ENCODE peak calls at places on chromosomes 12 and 14, in six cellular contexts. G, X, I, N, P and Z are unnamed samples.

GRCh38 chr14:100203962-100204834 is 34.7 kb upstream of the YY1 start:
- DNase-seq in P (no peak), N (no peak), I (no peak), X (no peak), G (no peak), Z (no peak)

GRCh38 chr14:53695692-53696091 is 260.9 kb downstream of the BMP4 start:
- DNase-seq in P (no peak), I (no peak), X (no peak), G (no peak), N (no peak), Z (no peak)

GRCh38 chr14:82387699-82388098 is 854.0 kb upstream of the SEL1L start:
- DNase-seq in X (no peak), I (no peak), P (no peak), G (no peak), N (no peak), Z (no peak)

GRCh38 chr14:93965287-93965821 is 11.0 kb downstream of the ASB2 start:
- DNase-seq in X (no peak), G (peak), N (peak), P (no peak), I (no peak), Z (peak)

GRCh38 chr12:87259405-87259804 is 769.8 kb downstream of the C12orf50 start:
- DNase-seq in I (no peak), P (no peak), N (no peak), G (no peak), X (no peak), Z (no peak)

GRCh38 chr12:2402180-2402579 is 349.4 kb downstream of the CACNA1C start:
- DNase-seq in X (no peak), P (no peak), N (no peak), I (no peak), G (no peak), Z (no peak)

GRCh38 chr12:53217930-53218307 is 10.9 kb upstream of the ITGB7 start:
- DNase-seq in X (no peak), N (no peak), I (no peak), P (no peak), G (peak), Z (no peak)

GRCh38 chr12:106709068-106709511 is 65.4 kb upstream of the RIC8B start:
- DNase-seq in P (no peak), N (no peak), X (no peak), G (no peak), I (no peak), Z (no peak)

GRCh38 chr14:91255026-91255695 is 10.7 kb upstream of the GPR68 start:
- DNase-seq in I (no peak), X (no peak), G (peak), N (no peak), P (no peak), Z (no peak)

GRCh38 chr12:123916729-123917128 is 55.9 kb downstream of the CCDC92 start:
- DNase-seq in X (no peak), G (no peak), N (no peak), I (no peak), P (no peak), Z (no peak)

GRCh38 chr12:122437656-122438121 is 15.2 kb upstream of the CLIP1 start:
- DNase-seq in N (peak), X (no peak), I (no peak), G (peak), P (peak), Z (no peak)

GRCh38 chr14:55191881-55192616 is 664 bp upstream of the DLGAP5 start:
- DNase-seq in X (no peak), N (peak), I (no peak), P (no peak), G (peak), Z (no peak)